ENCODE peak calls at places on chromosomes 4 and X, in seven cellular contexts. E, J, Q, W, P, H and X are unnamed samples.

GRCh38 chr4:138097912-138098600 is 144.1 kb downstream of the SLC7A11 start:
- DNase-seq in E (no peak), J (no peak), Q (no peak), W (no peak), P (no peak), H (no peak), X (no peak)

GRCh38 chr4:172992648-172993356 is 175.8 kb upstream of the GALNT7 start:
- DNase-seq in E (no peak), J (no peak), Q (no peak), W (no peak), P (no peak), H (no peak), X (no peak)

GRCh38 chrX:67635424-67635823 is 91.6 kb downstream of the AR start:
- DNase-seq in E (no peak), J (no peak), Q (no peak), W (no peak), P (no peak), H (no peak), X (no peak)

GRCh38 chr4:141047228-141047884 is 85.9 kb downstream of the RNF150 start:
- DNase-seq in E (no peak), J (no peak), Q (no peak), W (no peak), P (no peak), H (no peak), X (no peak)

GRCh38 chr4:77605210-77605902 is at the start of gene CXCL13:
- DNase-seq in E (no peak), J (no peak), Q (no peak), W (no peak), P (no peak), H (no peak), X (no peak)

GRCh38 chr4:31089815-31090214 is 369.6 kb downstream of the PCDH7 start:
- DNase-seq in E (peak), J (peak), Q (peak), W (no peak), P (peak), H (peak), X (no peak)

GRCh38 chrX:108993909-108994308 is 257.5 kb upstream of the IRS4 start:
- DNase-seq in E (no peak), J (no peak), Q (no peak), W (no peak), P (no peak), H (no peak), X (no peak)

GRCh38 chr4:89803036-89803435 is 33.9 kb downstream of the SNCA start:
- DNase-seq in E (no peak), J (no peak), Q (no peak), W (no peak), P (no peak), H (no peak), X (no peak)

GRCh38 chrX:79182616-79183015 is 38.1 kb downstream of the GPR174 start:
- DNase-seq in E (no peak), J (no peak), Q (no peak), W (no peak), P (no peak), H (no peak), X (no peak)

GRCh38 chrX:14832591-14832990 is 40.3 kb downstream of the FANCB start:
- DNase-seq in E (no peak), J (no peak), Q (no peak), W (no peak), P (no peak), H (no peak), X (no peak)

GRCh38 chr4:77586953-77587383 is 18.7 kb upstream of the CXCL13 start:
- DNase-seq in E (no peak), J (no peak), Q (no peak), W (no peak), P (no peak), H (peak), X (peak)

GRCh38 chr4:11529625-11530201 is 101.0 kb upstream of the HS3ST1 start:
- DNase-seq in E (peak), J (no peak), Q (no peak), W (no peak), P (no peak), H (no peak), X (no peak)

GRCh38 chr4:14771091-14771490 is 231.2 kb upstream of the CPEB2 start:
- DNase-seq in E (no peak), J (no peak), Q (no peak), W (no peak), P (no peak), H (peak), X (no peak)

GRCh38 chrX:50920132-50920531 is 9.6 kb downstream of the BMP15 start:
- DNase-seq in E (peak), J (no peak), Q (peak), W (no peak), P (no peak), H (no peak), X (no peak)

GRCh38 chr4:78749972-78750727 is 26.0 kb upstream of the BMP2K start:
- DNase-seq in E (no peak), J (no peak), Q (no peak), W (no peak), P (no peak), H (no peak), X (peak)

GRCh38 chr4:14334166-14334565 is 668.1 kb upstream of the CPEB2 start:
- DNase-seq in E (no peak), J (no peak), Q (no peak), W (no peak), P (no peak), H (no peak), X (no peak)

GRCh38 chr4:15659768-15660394 is 4.7 kb upstream of the FBXL5 start:
- DNase-seq in E (no peak), J (no peak), Q (no peak), W (no peak), P (no peak), H (peak), X (no peak)

GRCh38 chr4:126583509-126583908 is 1049.2 kb upstream of the INTU start:
- DNase-seq in E (peak), J (no peak), Q (no peak), W (no peak), P (no peak), H (no peak), X (no peak)

GRCh38 chr4:23327120-23327519 is 562.7 kb downstream of the PPARGC1A start:
- DNase-seq in E (no peak), J (no peak), Q (no peak), W (no peak), P (no peak), H (no peak), X (no peak)

GRCh38 chr4:8589831-8590545 is 2.6 kb upstream of the CPZ start:
- DNase-seq in E (no peak), J (no peak), Q (no peak), W (no peak), P (no peak), H (no peak), X (no peak)

GRCh38 chr4:97987019-97987648 is 156.1 kb downstream of the STPG2 start:
- DNase-seq in E (peak), J (no peak), Q (peak), W (no peak), P (peak), H (no peak), X (no peak)

GRCh38 chr4:150117094-150117493 is 38.8 kb downstream of the DCLK2 start:
- DNase-seq in E (no peak), J (no peak), Q (no peak), W (no peak), P (no peak), H (no peak), X (no peak)

GRCh38 chrX:20445109-20445508 is 178.4 kb upstream of the RPS6KA3 start:
- DNase-seq in E (no peak), J (no peak), Q (no peak), W (no peak), P (no peak), H (no peak), X (no peak)

GRCh38 chr4:41390661-41391060 is 133.9 kb downstream of the UCHL1 start:
- DNase-seq in E (no peak), J (no peak), Q (no peak), W (no peak), P (no peak), H (no peak), X (no peak)

GRCh38 chr4:173243321-173243720 is 74.7 kb downstream of the GALNT7 start:
- DNase-seq in E (no peak), J (no peak), Q (peak), W (no peak), P (no peak), H (peak), X (no peak)

GRCh38 chr4:154013576-154013975 is 224.7 kb upstream of the SFRP2 start:
- DNase-seq in E (no peak), J (no peak), Q (no peak), W (no peak), P (no peak), H (no peak), X (no peak)

GRCh38 chr4:186642530-186642929 is 81.1 kb downstream of the FAT1 start:
- DNase-seq in E (no peak), J (no peak), Q (no peak), W (no peak), P (no peak), H (no peak), X (no peak)